ENCODE peak calls at places on chromosomes 1 and 21, in four cellular contexts. T, J, E and R are unnamed samples. For H3K4me1, the result is how much of the 10 kb centered on the place peaks cover.

GRCh38 chr1:56330400-56331026 is 248.8 kb downstream of the PLPP3 start:
- DNase-seq in T (peak), J (no peak), E (no peak), R (no peak)

GRCh38 chr1:55225228-55225627 is 10.1 kb upstream of the USP24 start:
- DNase-seq in T (no peak), J (no peak), E (no peak), R (no peak)

GRCh38 chr1:93623436-93623835 is 58.2 kb downstream of the BCAR3 start:
- DNase-seq in T (no peak), J (no peak), E (no peak), R (no peak)

GRCh38 chr1:112998592-112999235 is 42.7 kb upstream of the SLC16A1 start:
- DNase-seq in T (no peak), J (no peak), E (no peak), R (peak)

GRCh38 chr1:150922519-150922975 is 3.6 kb upstream of the SETDB1 start:
- DNase-seq in T (peak), J (peak), E (peak), R (peak)

GRCh38 chr1:213600879-213601278 is 386.9 kb upstream of the PROX1 start:
- DNase-seq in T (no peak), J (no peak), E (no peak), R (no peak)

GRCh38 chr1:119285482-119285881 is 83.1 kb upstream of the HAO2 start:
- DNase-seq in T (no peak), J (no peak), E (no peak), R (no peak)

GRCh38 chr1:171576144-171576543 is 45.9 kb upstream of the MYOCOS start:
- DNase-seq in T (no peak), J (no peak), E (no peak), R (no peak)

GRCh38 chr1:157138220-157139124 is at the start of gene ETV3:
- DNase-seq in T (peak), J (peak), E (peak), R (peak)

GRCh38 chr1:115115521-115116161 is 26.3 kb upstream of the TSPAN2 start:
- DNase-seq in T (peak), J (no peak), E (no peak), R (no peak)

GRCh38 chr1:10514490-10515235 is 39.9 kb downstream of the PEX14 start:
- DNase-seq in T (peak), J (no peak), E (peak), R (no peak)

GRCh38 chr1:2334366-2334765 is 57.0 kb downstream of the MORN1 start:
- DNase-seq in T (no peak), J (no peak), E (no peak), R (no peak)

GRCh38 chr21:36516271-36516670 is 36.3 kb upstream of the CLDN14 start:
- DNase-seq in T (no peak), J (no peak), E (no peak), R (no peak)

GRCh38 chr1:205519541-205520131 is 15.2 kb downstream of the CDK18 start:
- DNase-seq in T (no peak), J (peak), E (no peak), R (no peak)

GRCh38 chr1:200895801-200896570 is 1.3 kb downstream of the INAVA start:
- DNase-seq in T (no peak), J (no peak), E (peak), R (no peak)

GRCh38 chr1:244060691-244061090 is 9.6 kb downstream of the ZBTB18 start:
- DNase-seq in T (no peak), J (no peak), E (no peak), R (no peak)

GRCh38 chr1:43312212-43312623 is 11.4 kb downstream of the TIE1 start:
- DNase-seq in T (no peak), J (no peak), E (no peak), R (no peak)

GRCh38 chr1:167663002-167663772 is 33.2 kb downstream of the RCSD1 start:
- DNase-seq in T (peak), J (no peak), E (peak), R (peak)

GRCh38 chr1:192445849-192446489 is 129.2 kb downstream of the RGS21 start:
- DNase-seq in T (peak), J (peak), E (no peak), R (peak)

GRCh38 chr1:92277105-92277504 is 21.7 kb downstream of the GLMN start:
- DNase-seq in T (no peak), J (no peak), E (no peak), R (no peak)

GRCh38 chr1:188611432-188611831 is 1782.7 kb downstream of the PLA2G4A start:
- DNase-seq in T (no peak), J (no peak), E (no peak), R (no peak)

GRCh38 chr1:19582318-19582717 is 61.8 kb upstream of the NBL1 start:
- DNase-seq in T (peak), J (peak), E (peak), R (peak)

GRCh38 chr1:204123376-204123775 is 28.5 kb downstream of the ETNK2 start:
- DNase-seq in T (no peak), J (peak), E (no peak), R (no peak)

GRCh38 chr1:66570196-66570595 is 36.2 kb downstream of the SGIP1 start:
- DNase-seq in T (no peak), J (no peak), E (no peak), R (no peak)

GRCh38 chr1:220113136-220113695 is 19.3 kb downstream of the IARS2 start:
- DNase-seq in T (no peak), J (no peak), E (no peak), R (no peak)

GRCh38 chr1:84851839-84852238 is 41.2 kb downstream of the LPAR3 start:
- DNase-seq in T (peak), J (no peak), E (peak), R (no peak)

GRCh38 chr1:207991331-207991914 is 80.5 kb upstream of the CD34 start:
- DNase-seq in T (no peak), J (peak), E (no peak), R (no peak)

GRCh38 chr1:30618335-30618747 is 105.0 kb downstream of the MATN1 start:
- DNase-seq in T (no peak), J (peak), E (no peak), R (no peak)

GRCh38 chr1:184409011-184409410 is 22.2 kb downstream of the C1orf21 start:
- DNase-seq in T (no peak), J (no peak), E (no peak), R (no peak)

GRCh38 chr1:58927722-58928085 is 143.9 kb upstream of the JUN start:
- DNase-seq in T (no peak), J (peak), E (no peak), R (no peak)

GRCh38 chr1:172497230-172497629 is 35.7 kb upstream of the SUCO start:
- DNase-seq in T (peak), J (peak), E (peak), R (no peak)

GRCh38 chr1:77779529-77780281 is at the start of gene MIGA1:
- DNase-seq in T (peak), J (peak), E (peak), R (peak)

GRCh38 chr1:241553886-241554592 is 21.9 kb downstream of the KMO start:
- DNase-seq in T (no peak), J (no peak), E (no peak), R (no peak)

GRCh38 chr1:219120625-219121544 is 52.8 kb upstream of the LYPLAL1 start:
- DNase-seq in T (peak), J (no peak), E (no peak), R (no peak)

GRCh38 chr1:16208270-16208987 is 4.0 kb downstream of the ARHGEF19 start:
- DNase-seq in T (no peak), J (no peak), E (peak), R (no peak)

GRCh38 chr1:24745711-24746582 is 700 bp downstream of the CLIC4 start:
- DNase-seq in T (peak), J (peak), E (no peak), R (no peak)

GRCh38 chr1:74690909-74691308 is 17.3 kb upstream of the ERICH3 start:
- DNase-seq in T (no peak), J (no peak), E (no peak), R (no peak)

GRCh38 chr21:17270234-17270633 is 242.6 kb upstream of the CXADR start:
- DNase-seq in T (peak), J (no peak), E (peak), R (no peak)

GRCh38 chr21:46114963-46115362 is 17.1 kb downstream of the COL6A2 start:
- DNase-seq in T (no peak), J (no peak), E (no peak), R (peak)

GRCh38 chr1:1962752-1963151 is 40.8 kb downstream of the CFAP74 start:
- DNase-seq in T (no peak), J (no peak), E (no peak), R (no peak)

DNA sequence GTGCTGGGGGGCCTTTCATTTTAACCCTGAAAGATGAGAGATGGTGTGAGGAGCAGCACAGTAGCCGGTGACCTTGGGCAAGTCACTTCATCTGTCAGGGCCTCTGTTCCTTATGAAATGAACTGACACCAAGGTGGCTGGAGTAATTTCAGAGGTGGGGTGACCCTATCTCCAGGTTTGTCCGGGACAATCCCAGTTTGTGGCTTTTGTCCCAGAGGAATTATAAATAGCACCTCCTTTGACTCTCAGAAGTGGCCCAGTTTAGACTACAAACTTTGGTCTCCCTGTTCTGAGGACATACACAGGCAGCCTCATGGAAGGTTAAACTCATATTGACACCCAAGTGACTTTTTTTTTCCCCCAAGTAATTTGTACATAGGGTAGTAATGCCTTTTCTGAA is 14.6 kb downstream of the ACTN2 start:
- DNase-seq in T (no peak), J (no peak), E (no peak), R (no peak)
- H3K4me1 ChIP-seq in T (under half), J (under half), E (under half), R (under half)

GRCh38 chr1:109254621-109255096 is 5.3 kb downstream of the CELSR2 start:
- DNase-seq in T (no peak), J (no peak), E (no peak), R (peak)
- H3K4me3 ChIP-seq in T (no peak), J (no peak), E (no peak), R (no peak)

DNA sequence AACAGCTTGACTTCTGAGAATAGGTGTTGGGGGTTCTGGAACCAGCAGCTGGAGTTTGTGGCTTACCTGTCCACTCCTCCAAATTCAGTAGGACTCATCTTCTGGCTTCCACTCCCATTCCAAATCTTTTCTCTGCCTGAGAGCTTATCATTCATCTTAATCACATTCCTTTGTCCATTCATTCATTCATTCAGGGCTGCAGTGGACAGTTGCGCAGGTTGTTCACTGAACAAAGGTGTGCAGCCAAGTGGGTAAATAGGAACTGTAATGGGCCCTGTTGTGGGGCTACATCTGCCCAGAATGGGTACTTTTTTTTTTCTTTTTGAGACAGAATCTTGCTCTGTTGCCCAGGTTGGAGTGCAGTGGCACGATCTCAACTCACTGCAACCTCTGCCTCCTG is 3.4 kb upstream of the HSPG2 start:
- DNase-seq in T (no peak), J (no peak), E (no peak), R (no peak)
- H3K4me1 ChIP-seq in T (half or more), J (under half), E (under half), R (half or more)

GRCh38 chr1:39160703-39161102 is 43.8 kb upstream of the MACF1 start:
- DNase-seq in T (no peak), J (no peak), E (no peak), R (no peak)

GRCh38 chr1:39157304-39157703 is 47.2 kb upstream of the MACF1 start:
- DNase-seq in T (no peak), J (no peak), E (no peak), R (no peak)

GRCh38 chr1:39163469-39163868 is 41.0 kb upstream of the MACF1 start:
- DNase-seq in T (no peak), J (no peak), E (no peak), R (no peak)

GRCh38 chr1:39158330-39159086 is 46.0 kb upstream of the MACF1 start:
- DNase-seq in T (peak), J (peak), E (peak), R (no peak)

GRCh38 chr1:39159224-39160036 is 45.1 kb upstream of the MACF1 start:
- DNase-seq in T (peak), J (peak), E (no peak), R (no peak)
- H3K4me3 ChIP-seq in T (no peak), J (peak), E (peak), R (no peak)

GRCh38 chr1:145977486-145978476 is 13.3 kb downstream of the POLR3GL start:
- DNase-seq in T (peak), J (peak), E (peak), R (no peak)
- H3K4me1 ChIP-seq in T (under half), J (under half), E (under half), R (under half)

DNA sequence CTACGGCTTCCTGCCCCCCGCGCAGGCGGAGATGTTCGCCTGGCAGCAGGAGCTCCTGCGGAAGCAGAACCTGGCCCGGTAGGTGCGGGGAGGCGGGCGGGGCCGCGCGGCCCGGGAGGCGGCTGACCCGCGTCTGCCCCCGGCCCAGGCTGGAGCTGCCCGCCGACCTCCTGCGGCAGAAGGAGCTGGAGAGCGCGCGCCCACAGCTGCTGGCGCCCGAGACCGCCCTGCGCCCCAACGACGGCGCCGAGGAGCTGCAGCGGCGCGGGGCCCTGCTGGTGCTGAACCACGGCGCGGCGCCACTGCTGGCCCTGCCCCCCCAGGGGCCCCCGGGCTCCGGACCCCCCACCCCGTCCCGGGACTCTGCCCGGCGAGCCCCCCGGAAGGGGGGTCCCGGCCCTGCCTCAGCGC is 16.6 kb downstream of the NOC2L start:
- DNase-seq in T (no peak), J (peak), E (no peak), R (no peak)
- H3K4me3 ChIP-seq in T (peak), J (peak), E (peak), R (peak)

GRCh38 chr1:12130466-12131130 is 36.2 kb upstream of the TNFRSF1B start:
- DNase-seq in T (no peak), J (no peak), E (no peak), R (no peak)
- H3K4me1 ChIP-seq in T (under half), J (under half), E (under half), R (under half)

DNA sequence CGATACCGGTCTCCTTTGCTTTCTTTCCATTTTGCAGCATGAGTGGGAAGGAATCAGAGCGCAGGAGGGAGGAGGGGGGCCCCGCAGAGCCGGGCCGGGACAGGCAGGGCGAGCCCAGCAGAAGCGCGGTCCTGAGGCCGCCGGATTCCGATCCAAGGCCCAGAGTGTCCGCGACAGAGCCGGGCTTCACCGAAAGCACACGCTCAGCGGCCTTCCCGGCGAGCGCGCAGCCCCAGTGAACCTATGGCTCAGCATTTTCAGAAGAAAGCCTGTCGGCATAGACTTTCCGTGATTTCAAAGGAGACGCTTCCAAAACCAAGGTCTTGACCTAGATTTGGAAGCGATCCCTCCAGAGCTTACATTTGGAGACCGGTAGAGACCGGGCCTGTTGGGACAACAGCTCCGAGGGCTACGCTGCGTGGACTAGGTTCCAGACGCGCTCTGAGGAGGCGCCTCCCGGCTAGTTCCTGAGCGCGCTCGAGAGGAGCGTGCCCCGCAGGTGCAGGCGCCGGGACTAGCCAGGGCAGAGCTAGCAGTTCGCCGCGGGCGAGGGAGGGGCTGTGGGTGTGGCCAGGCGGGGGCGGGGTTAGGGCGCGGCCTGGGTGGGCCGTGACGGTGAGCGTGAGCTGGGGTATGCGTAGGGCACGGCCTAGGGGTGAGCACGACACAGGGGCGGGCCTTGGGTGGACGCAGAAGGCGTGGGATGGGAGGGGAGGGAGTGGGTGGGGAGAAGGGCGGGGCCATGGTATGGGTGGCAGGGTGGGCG is 27.8 kb upstream of the PRSS38 start:
- DNase-seq in T (peak), J (peak), E (peak), R (peak)
- H3K4me3 ChIP-seq in T (peak), J (peak), E (peak), R (peak)

GRCh38 chr1:9340172-9340854 is 47.6 kb downstream of the SPSB1 start:
- DNase-seq in T (no peak), J (no peak), E (no peak), R (no peak)

GRCh38 chr1:9343269-9343668 is 50.6 kb downstream of the SPSB1 start:
- DNase-seq in T (no peak), J (no peak), E (no peak), R (no peak)

GRCh38 chr1:9341301-9341845 is 48.7 kb downstream of the SPSB1 start:
- DNase-seq in T (no peak), J (no peak), E (no peak), R (no peak)

GRCh38 chr1:9338354-9339250 is 45.9 kb downstream of the SPSB1 start:
- DNase-seq in T (no peak), J (no peak), E (no peak), R (no peak)

DNA sequence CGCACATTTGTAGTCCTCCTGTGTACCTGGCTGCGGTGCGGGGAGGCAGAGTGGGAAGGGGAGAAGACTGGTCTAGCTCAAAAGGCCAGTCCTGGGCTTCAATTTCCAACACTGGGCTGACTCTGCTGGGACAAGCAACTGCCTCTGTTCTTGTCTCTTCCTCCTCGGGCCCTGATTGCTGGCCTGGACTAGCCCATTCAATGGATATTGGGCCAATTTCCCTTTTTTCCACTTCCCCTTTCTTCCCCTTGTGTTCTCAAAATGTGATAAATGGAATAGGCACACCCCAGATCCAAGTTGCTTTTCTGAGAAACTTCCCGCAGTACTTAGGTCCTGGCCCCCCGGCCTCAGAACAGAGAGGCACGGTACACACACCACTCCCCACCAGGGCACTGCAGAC is 48.2 kb downstream of the SPSB1 start:
- DNase-seq in T (no peak), J (no peak), E (no peak), R (no peak)
- H3K4me1 ChIP-seq in T (under half), J (under half), E (under half), R (under half)